ENCODE peak calls at places on chromosomes 12 and 14, in ten cellular contexts. One of them, this sample, is unnamed.
A peak's percentile ranks its signal among the peaks of the same experiment; 100 is the strongest.

GRCh38 chr14:71320734-71321555 is 413.7 kb downstream of the PCNX1 start:
- DNase-seq in AG04450: no peak
- DNase-seq in HCT116: no peak
- DNase-seq in effector memory CD4-positive, alpha-beta T cell: peak; percentile 24
- DNase-seq in small intestine: peak; percentile 70
- DNase-seq in psoas muscle: peak; percentile 72
- DNase-seq in upper lobe of right lung: peak; percentile 89
- DNase-seq in stomach: peak; percentile 73
- DNase-seq in RWPE2: peak; percentile 71
- DNase-seq in body of pancreas: peak; percentile 66
- DNase-seq in this sample: peak; percentile 87

GRCh38 chr12:116882742-116883141 is 1.5 kb upstream of the HRK start:
- DNase-seq in HCT116: no peak
- DNase-seq in stomach: no peak
- DNase-seq in upper lobe of right lung: no peak
- DNase-seq in effector memory CD4-positive, alpha-beta T cell: no peak
- DNase-seq in body of pancreas: no peak
- DNase-seq in small intestine: peak; percentile 4
- DNase-seq in psoas muscle: no peak
- DNase-seq in RWPE2: no peak
- DNase-seq in AG04450: no peak
- DNase-seq in this sample: no peak

GRCh38 chr14:69812725-69813124 is 15.7 kb upstream of the SLC10A1 start:
- DNase-seq in psoas muscle: no peak
- DNase-seq in AG04450: no peak
- DNase-seq in stomach: no peak
- DNase-seq in small intestine: peak; percentile 71
- DNase-seq in RWPE2: no peak
- DNase-seq in upper lobe of right lung: no peak
- DNase-seq in HCT116: no peak
- DNase-seq in body of pancreas: no peak
- DNase-seq in effector memory CD4-positive, alpha-beta T cell: no peak
- DNase-seq in this sample: no peak

GRCh38 chr14:99744199-99744872 is 48.9 kb upstream of the EML1 start:
- DNase-seq in HCT116: no peak
- DNase-seq in RWPE2: no peak
- DNase-seq in AG04450: no peak
- DNase-seq in stomach: no peak
- DNase-seq in small intestine: no peak
- DNase-seq in body of pancreas: no peak
- DNase-seq in psoas muscle: no peak
- DNase-seq in upper lobe of right lung: no peak
- DNase-seq in effector memory CD4-positive, alpha-beta T cell: no peak
- DNase-seq in this sample: no peak

GRCh38 chr14:99666533-99666932 is 17.6 kb upstream of the CYP46A1 start:
- DNase-seq in psoas muscle: peak; percentile 35
- DNase-seq in body of pancreas: no peak
- DNase-seq in AG04450: no peak
- DNase-seq in stomach: no peak
- DNase-seq in effector memory CD4-positive, alpha-beta T cell: no peak
- DNase-seq in RWPE2: no peak
- DNase-seq in upper lobe of right lung: peak; percentile 32
- DNase-seq in HCT116: no peak
- DNase-seq in small intestine: no peak
- DNase-seq in this sample: no peak

GRCh38 chr14:52413729-52414453 is 99.8 kb downstream of the PTGER2 start:
- DNase-seq in HCT116: no peak
- DNase-seq in stomach: no peak
- DNase-seq in RWPE2: no peak
- DNase-seq in upper lobe of right lung: no peak
- DNase-seq in body of pancreas: no peak
- DNase-seq in small intestine: no peak
- DNase-seq in psoas muscle: no peak
- DNase-seq in AG04450: no peak
- DNase-seq in effector memory CD4-positive, alpha-beta T cell: no peak
- DNase-seq in this sample: no peak

GRCh38 chr12:62866451-62867082 is 68.4 kb downstream of the PPM1H start:
- DNase-seq in HCT116: no peak
- DNase-seq in psoas muscle: no peak
- DNase-seq in upper lobe of right lung: no peak
- DNase-seq in RWPE2: no peak
- DNase-seq in small intestine: peak; percentile 20
- DNase-seq in stomach: no peak
- DNase-seq in AG04450: peak; percentile 60
- DNase-seq in effector memory CD4-positive, alpha-beta T cell: no peak
- DNase-seq in body of pancreas: no peak
- DNase-seq in this sample: no peak

GRCh38 chr12:66947119-66947518 is 268.2 kb upstream of the GRIP1 start:
- DNase-seq in small intestine: no peak
- DNase-seq in body of pancreas: no peak
- DNase-seq in effector memory CD4-positive, alpha-beta T cell: no peak
- DNase-seq in RWPE2: no peak
- DNase-seq in psoas muscle: no peak
- DNase-seq in upper lobe of right lung: no peak
- DNase-seq in stomach: no peak
- DNase-seq in AG04450: no peak
- DNase-seq in HCT116: no peak
- DNase-seq in this sample: no peak

GRCh38 chr12:104504151-104504550 is 47.4 kb downstream of the CHST11 start:
- DNase-seq in small intestine: no peak
- DNase-seq in stomach: no peak
- DNase-seq in upper lobe of right lung: no peak
- DNase-seq in effector memory CD4-positive, alpha-beta T cell: no peak
- DNase-seq in body of pancreas: no peak
- DNase-seq in psoas muscle: no peak
- DNase-seq in HCT116: no peak
- DNase-seq in AG04450: no peak
- DNase-seq in RWPE2: no peak
- DNase-seq in this sample: no peak

GRCh38 chr12:124143726-124144125 is 151.2 kb upstream of the RFLNA start:
- DNase-seq in HCT116: no peak
- DNase-seq in RWPE2: no peak
- DNase-seq in upper lobe of right lung: no peak
- DNase-seq in stomach: peak; percentile 61
- DNase-seq in AG04450: no peak
- DNase-seq in body of pancreas: no peak
- DNase-seq in small intestine: peak; percentile 30
- DNase-seq in effector memory CD4-positive, alpha-beta T cell: no peak
- DNase-seq in psoas muscle: no peak
- DNase-seq in this sample: no peak
- H3K9me3 ChIP-seq in HCT116: peaks cover 4% of the 10 kb centered on the region
- H3K9me3 ChIP-seq in RWPE2: peaks cover 4% of the 10 kb centered on the region
- H3K9me3 ChIP-seq in upper lobe of right lung: peaks cover 5% of the 10 kb centered on the region
- H3K9me3 ChIP-seq in stomach: peaks cover 8% of the 10 kb centered on the region
- H3K9me3 ChIP-seq in AG04450: peaks cover 5% of the 10 kb centered on the region
- H3K9me3 ChIP-seq in body of pancreas: no peaks in the 10 kb centered on the region
- H3K9me3 ChIP-seq in small intestine: no peaks in the 10 kb centered on the region
- H3K9me3 ChIP-seq in effector memory CD4-positive, alpha-beta T cell: no peaks in the 10 kb centered on the region
- H3K9me3 ChIP-seq in psoas muscle: no peaks in the 10 kb centered on the region
- H3K9me3 ChIP-seq in this sample: no peaks in the 10 kb centered on the region

DNA sequence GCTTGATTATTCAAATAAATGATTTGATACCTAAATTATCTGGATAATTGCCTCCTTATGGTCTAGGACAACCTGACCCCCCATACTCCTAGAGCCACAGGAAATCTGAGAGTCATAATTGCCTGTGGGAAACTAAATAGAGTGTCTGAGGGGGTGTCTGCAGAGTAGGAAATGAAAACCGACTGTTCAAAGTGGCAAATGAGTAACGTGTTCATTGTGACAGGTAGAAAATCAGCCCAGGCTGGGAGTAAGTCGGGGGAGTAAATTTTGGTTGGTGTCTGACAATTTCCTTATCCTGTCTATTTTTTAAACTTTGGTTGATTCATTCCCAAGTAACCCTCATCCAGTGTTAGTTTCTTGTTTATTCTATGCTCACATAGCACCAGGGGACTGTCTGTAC is 51.6 kb upstream of the HOXC13 start:
- DNase-seq in stomach: no peak
- DNase-seq in psoas muscle: no peak
- DNase-seq in RWPE2: no peak
- DNase-seq in upper lobe of right lung: no peak
- DNase-seq in HCT116: no peak
- DNase-seq in small intestine: no peak
- DNase-seq in effector memory CD4-positive, alpha-beta T cell: no peak
- DNase-seq in body of pancreas: no peak
- DNase-seq in AG04450: no peak
- DNase-seq in this sample: no peak
- H3K27me3 ChIP-seq in stomach: peaks cover 7% of the 10 kb centered on the region
- H3K27me3 ChIP-seq in psoas muscle: peaks cover 3% of the 10 kb centered on the region
- H3K27me3 ChIP-seq in RWPE2: peaks cover 3% of the 10 kb centered on the region
- H3K27me3 ChIP-seq in upper lobe of right lung: peaks cover 32% of the 10 kb centered on the region
- H3K27me3 ChIP-seq in HCT116: no peaks in the 10 kb centered on the region
- H3K27me3 ChIP-seq in small intestine: peaks cover 2% of the 10 kb centered on the region
- H3K27me3 ChIP-seq in effector memory CD4-positive, alpha-beta T cell: peaks cover 5% of the 10 kb centered on the region
- H3K27me3 ChIP-seq in body of pancreas: no peaks in the 10 kb centered on the region
- H3K27me3 ChIP-seq in AG04450: peaks cover 9% of the 10 kb centered on the region
- H3K27me3 ChIP-seq in this sample: no peaks in the 10 kb centered on the region

GRCh38 chr14:60178820-60179219 is 13.6 kb upstream of the DHRS7 start:
- DNase-seq in body of pancreas: no peak
- DNase-seq in RWPE2: no peak
- DNase-seq in stomach: no peak
- DNase-seq in psoas muscle: no peak
- DNase-seq in effector memory CD4-positive, alpha-beta T cell: no peak
- DNase-seq in upper lobe of right lung: no peak
- DNase-seq in AG04450: no peak
- DNase-seq in HCT116: no peak
- DNase-seq in small intestine: no peak
- DNase-seq in this sample: no peak
- H3K9me3 ChIP-seq in body of pancreas: no peaks in the 10 kb centered on the region
- H3K9me3 ChIP-seq in RWPE2: peaks cover 5% of the 10 kb centered on the region
- H3K9me3 ChIP-seq in stomach: no peaks in the 10 kb centered on the region
- H3K9me3 ChIP-seq in psoas muscle: no peaks in the 10 kb centered on the region
- H3K9me3 ChIP-seq in effector memory CD4-positive, alpha-beta T cell: no peaks in the 10 kb centered on the region
- H3K9me3 ChIP-seq in upper lobe of right lung: no peaks in the 10 kb centered on the region
- H3K9me3 ChIP-seq in AG04450: no peaks in the 10 kb centered on the region
- H3K9me3 ChIP-seq in HCT116: peaks cover 5% of the 10 kb centered on the region
- H3K9me3 ChIP-seq in small intestine: no peaks in the 10 kb centered on the region
- H3K9me3 ChIP-seq in this sample: no peaks in the 10 kb centered on the region

GRCh38 chr14:74216671-74217070 is 22.6 kb upstream of the VSX2 start:
- DNase-seq in upper lobe of right lung: no peak
- DNase-seq in AG04450: no peak
- DNase-seq in stomach: no peak
- DNase-seq in small intestine: no peak
- DNase-seq in body of pancreas: no peak
- DNase-seq in RWPE2: no peak
- DNase-seq in effector memory CD4-positive, alpha-beta T cell: no peak
- DNase-seq in HCT116: no peak
- DNase-seq in psoas muscle: no peak
- DNase-seq in this sample: no peak
- H3K27me3 ChIP-seq in upper lobe of right lung: peaks cover 29% of the 10 kb centered on the region
- H3K27me3 ChIP-seq in AG04450: peaks cover 45% of the 10 kb centered on the region
- H3K27me3 ChIP-seq in stomach: peaks cover 35% of the 10 kb centered on the region
- H3K27me3 ChIP-seq in small intestine: peaks cover 4% of the 10 kb centered on the region
- H3K27me3 ChIP-seq in body of pancreas: no peaks in the 10 kb centered on the region
- H3K27me3 ChIP-seq in RWPE2: peaks cover 13% of the 10 kb centered on the region
- H3K27me3 ChIP-seq in effector memory CD4-positive, alpha-beta T cell: peaks cover 5% of the 10 kb centered on the region
- H3K27me3 ChIP-seq in HCT116: no peaks in the 10 kb centered on the region
- H3K27me3 ChIP-seq in psoas muscle: no peaks in the 10 kb centered on the region
- H3K27me3 ChIP-seq in this sample: no peaks in the 10 kb centered on the region

GRCh38 chr14:50477760-50478159 is 54.6 kb downstream of the MAP4K5 start:
- DNase-seq in stomach: no peak
- DNase-seq in upper lobe of right lung: no peak
- DNase-seq in AG04450: no peak
- DNase-seq in small intestine: no peak
- DNase-seq in RWPE2: no peak
- DNase-seq in psoas muscle: no peak
- DNase-seq in effector memory CD4-positive, alpha-beta T cell: no peak
- DNase-seq in HCT116: no peak
- DNase-seq in body of pancreas: no peak
- DNase-seq in this sample: no peak

GRCh38 chr14:50476134-50476533 is 56.2 kb downstream of the MAP4K5 start:
- DNase-seq in body of pancreas: no peak
- DNase-seq in stomach: no peak
- DNase-seq in effector memory CD4-positive, alpha-beta T cell: no peak
- DNase-seq in HCT116: no peak
- DNase-seq in AG04450: no peak
- DNase-seq in small intestine: no peak
- DNase-seq in upper lobe of right lung: no peak
- DNase-seq in psoas muscle: no peak
- DNase-seq in RWPE2: no peak
- DNase-seq in this sample: no peak

GRCh38 chr14:50479041-50479440 is 53.3 kb downstream of the MAP4K5 start:
- DNase-seq in effector memory CD4-positive, alpha-beta T cell: no peak
- DNase-seq in upper lobe of right lung: no peak
- DNase-seq in body of pancreas: no peak
- DNase-seq in stomach: no peak
- DNase-seq in AG04450: no peak
- DNase-seq in small intestine: no peak
- DNase-seq in HCT116: no peak
- DNase-seq in RWPE2: no peak
- DNase-seq in psoas muscle: no peak
- DNase-seq in this sample: no peak

GRCh38 chr14:50471838-50472465 is 60.4 kb downstream of the MAP4K5 start:
- DNase-seq in body of pancreas: no peak
- DNase-seq in stomach: no peak
- DNase-seq in small intestine: no peak
- DNase-seq in RWPE2: no peak
- DNase-seq in psoas muscle: no peak
- DNase-seq in AG04450: no peak
- DNase-seq in effector memory CD4-positive, alpha-beta T cell: no peak
- DNase-seq in upper lobe of right lung: no peak
- DNase-seq in HCT116: no peak
- DNase-seq in this sample: no peak

DNA sequence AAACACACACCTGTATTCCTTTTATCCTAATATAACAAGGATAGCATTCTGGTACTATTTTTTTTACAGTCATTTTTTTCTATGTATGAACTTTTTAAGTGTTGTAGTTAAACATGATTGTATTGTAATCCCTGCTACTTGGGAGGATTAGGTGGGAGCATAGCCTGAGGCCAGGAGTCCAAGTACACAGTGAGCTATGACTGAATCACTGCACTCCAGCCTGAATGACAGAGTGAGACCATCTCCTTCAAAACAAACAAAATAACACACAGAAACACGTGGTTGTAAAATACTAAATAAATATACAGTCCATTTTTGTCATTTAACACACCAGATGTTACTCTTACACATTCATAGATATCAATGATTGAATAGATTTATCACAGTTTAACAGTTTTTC is 56.9 kb downstream of the MAP4K5 start:
- DNase-seq in psoas muscle: no peak
- DNase-seq in RWPE2: no peak
- DNase-seq in body of pancreas: no peak
- DNase-seq in upper lobe of right lung: no peak
- DNase-seq in HCT116: no peak
- DNase-seq in AG04450: no peak
- DNase-seq in stomach: no peak
- DNase-seq in effector memory CD4-positive, alpha-beta T cell: no peak
- DNase-seq in small intestine: peak; percentile 5
- DNase-seq in this sample: no peak
- H3K9me3 ChIP-seq in psoas muscle: peaks cover 27% of the 10 kb centered on the region
- H3K9me3 ChIP-seq in RWPE2: peaks cover 21% of the 10 kb centered on the region
- H3K9me3 ChIP-seq in body of pancreas: peaks cover 3% of the 10 kb centered on the region
- H3K9me3 ChIP-seq in upper lobe of right lung: peaks cover 17% of the 10 kb centered on the region
- H3K9me3 ChIP-seq in HCT116: no peaks in the 10 kb centered on the region
- H3K9me3 ChIP-seq in AG04450: peaks cover 16% of the 10 kb centered on the region
- H3K9me3 ChIP-seq in stomach: peaks cover 13% of the 10 kb centered on the region
- H3K9me3 ChIP-seq in effector memory CD4-positive, alpha-beta T cell: peaks cover 4% of the 10 kb centered on the region
- H3K9me3 ChIP-seq in small intestine: no peaks in the 10 kb centered on the region
- H3K9me3 ChIP-seq in this sample: peaks cover 25% of the 10 kb centered on the region

This sample was measured in Peyer's patch.